ENCODE peak calls at places on chromosomes 5 and 9, in five cellular contexts. F is AG09319, L is neuronal stem cell, Y is PC-3, A is HEK293T. W is an unnamed sample.

GRCh38 chr9:130447193-130447816 is 2.5 kb downstream of the ASS1 start:
- DNase-seq in F (no peak), L (no peak), Y (no peak), A (no peak), W (no peak)

GRCh38 chr5:1386274-1386717 is 41.4 kb upstream of the CLPTM1L start:
- DNase-seq in F (no peak), L (peak), Y (peak), A (peak), W (peak)

GRCh38 chr5:76202182-76202581 is 119.0 kb downstream of the SV2C start:
- DNase-seq in F (no peak), L (no peak), Y (no peak), A (no peak), W (no peak)

GRCh38 chr5:7548576-7548975 is 152.6 kb downstream of the ADCY2 start:
- DNase-seq in F (no peak), L (no peak), Y (no peak), A (no peak), W (no peak)

GRCh38 chr9:136577941-136578619 is 32.2 kb upstream of the NOTCH1 start:
- DNase-seq in F (no peak), L (no peak), Y (no peak), A (no peak), W (no peak)

GRCh38 chr5:174338204-174339010 is 292.9 kb downstream of the NSG2 start:
- DNase-seq in F (no peak), L (no peak), Y (peak), A (peak), W (no peak)

GRCh38 chr9:132622144-132622543 is 39.7 kb downstream of the BARHL1 start:
- DNase-seq in F (no peak), L (no peak), Y (peak), A (no peak), W (no peak)

GRCh38 chr9:20491612-20492011 is 130.7 kb downstream of the MLLT3 start:
- DNase-seq in F (no peak), L (no peak), Y (no peak), A (no peak), W (no peak)

GRCh38 chr5:172090976-172091547 is 84.6 kb upstream of the FBXW11 start:
- DNase-seq in F (no peak), L (no peak), Y (no peak), A (no peak), W (no peak)

GRCh38 chr5:116573617-116574431 is 799 bp downstream of the SEMA6A start:
- DNase-seq in F (no peak), L (peak), Y (no peak), A (peak), W (no peak)

GRCh38 chr5:72451771-72452505 is 55.3 kb downstream of the ZNF366 start:
- DNase-seq in F (peak), L (no peak), Y (peak), A (no peak), W (peak)

GRCh38 chr5:43231977-43232376 is 40.0 kb downstream of the NIM1K start:
- DNase-seq in F (no peak), L (no peak), Y (peak), A (no peak), W (no peak)

GRCh38 chr9:113345165-113345564 is 4.2 kb upstream of the BSPRY start:
- DNase-seq in F (no peak), L (no peak), Y (no peak), A (no peak), W (no peak)

GRCh38 chr5:66848749-66849641 is 252.8 kb downstream of the MAST4 start:
- DNase-seq in F (no peak), L (no peak), Y (no peak), A (no peak), W (no peak)

GRCh38 chr5:142399899-142400298 is 75.1 kb upstream of the SPRY4 start:
- DNase-seq in F (no peak), L (no peak), Y (peak), A (no peak), W (no peak)

GRCh38 chr5:141753971-141754713 is 72.1 kb upstream of the ARAP3 start:
- DNase-seq in F (no peak), L (peak), Y (peak), A (peak), W (no peak)

GRCh38 chr5:81525690-81526089 is 131.8 kb upstream of the ACOT12 start:
- DNase-seq in F (peak), L (no peak), Y (peak), A (no peak), W (no peak)

GRCh38 chr9:137141050-137141810 is 2.3 kb downstream of the GRIN1 start:
- DNase-seq in F (no peak), L (no peak), Y (no peak), A (no peak), W (no peak)

GRCh38 chr5:116442095-116442534 is 132.5 kb downstream of the SEMA6A start:
- DNase-seq in F (no peak), L (no peak), Y (peak), A (no peak), W (no peak)

GRCh38 chr9:134800791-134801339 is 79.7 kb upstream of the FCN2 start:
- DNase-seq in F (no peak), L (no peak), Y (no peak), A (no peak), W (no peak)